ENCODE peak calls at places on chromosomes 16 and 17, in eight cellular contexts. O is foreskin keratinocyte, Q is psoas muscle, A is pancreas, W is heart right ventricle, T is right lobe of liver, Y is HepG2, I is lower lobe of right lung. K is an unnamed sample.

GRCh38 chr17:76791053-76791980 is 53.4 kb downstream of the MFSD11 start:
- ATAC-seq in T (no peak), I (no peak), A (peak; percentile 90), Q (no peak), O (peak; percentile 67), Y (no peak), W (peak; percentile 53), K (no peak)

GRCh38 chr17:39118674-39119419 is 32.6 kb downstream of the PLXDC1 start:
- ATAC-seq in W (peak; percentile 34), O (no peak), Y (no peak), Q (no peak), T (peak; percentile 46), A (no peak), I (peak; percentile 61), K (peak; percentile 16)

GRCh38 chr16:85064186-85064585 is 36.6 kb downstream of the KIAA0513 start:
- ATAC-seq in T (no peak), W (no peak), Y (no peak), Q (no peak), O (no peak), A (no peak), I (no peak), K (no peak)

GRCh38 chr17:80859004-80859941 is 132.4 kb upstream of the CHMP6 start:
- ATAC-seq in Q (peak; percentile 60), Y (no peak), O (peak; percentile 48), I (peak; percentile 55), W (peak; percentile 82), A (peak; percentile 71), T (peak; percentile 52), K (peak; percentile 68)

GRCh38 chr17:27633312-27634025 is 2.5 kb downstream of the LGALS9 start:
- ATAC-seq in Q (peak; percentile 36), Y (peak; percentile 78), T (peak; percentile 40), W (peak; percentile 59), I (peak; percentile 7), A (peak; percentile 61), O (no peak), K (peak; percentile 19)

GRCh38 chr17:51818777-51819176 is 339.7 kb downstream of the CA10 start:
- ATAC-seq in Q (no peak), Y (no peak), I (no peak), A (no peak), T (no peak), O (peak; percentile 46), W (no peak), K (no peak)

GRCh38 chr16:9797306-9797705 is 384.9 kb downstream of the GRIN2A start:
- ATAC-seq in O (peak; percentile 43), W (peak; percentile 86), Y (no peak), T (no peak), A (no peak), I (no peak), Q (peak; percentile 72), K (no peak)

GRCh38 chr17:1707107-1707506 is 3.1 kb downstream of the TLCD2 start:
- ATAC-seq in I (no peak), T (no peak), W (no peak), Q (no peak), O (no peak), Y (no peak), A (no peak), K (no peak)

GRCh38 chr17:31535581-31535981 is 144.1 kb downstream of the RAB11FIP4 start:
- ATAC-seq in T (no peak), Q (peak; percentile 12), Y (no peak), A (no peak), W (no peak), I (no peak), O (no peak), K (no peak)

GRCh38 chr17:3771140-3771539 is 29.8 kb downstream of the ITGAE start:
- ATAC-seq in Y (peak; percentile 37), W (no peak), O (no peak), Q (no peak), T (no peak), A (no peak), I (no peak), K (no peak)

GRCh38 chr17:77644181-77644972 is 314.1 kb upstream of the TNRC6C start:
- ATAC-seq in T (no peak), A (no peak), Y (peak; percentile 36), Q (peak; percentile 37), W (no peak), I (no peak), O (no peak), K (no peak)

GRCh38 chr16:15757630-15758251 is 99.1 kb downstream of the MYH11 start:
- ATAC-seq in W (no peak), I (no peak), Q (no peak), T (no peak), A (no peak), O (no peak), Y (no peak), K (peak; percentile 14)

GRCh38 chr17:12081720-12082119 is 61.0 kb downstream of the MAP2K4 start:
- ATAC-seq in W (peak; percentile 81), A (no peak), Y (no peak), I (no peak), Q (peak; percentile 46), T (peak; percentile 39), O (no peak), K (no peak)

GRCh38 chr17:51322390-51323029 is 62.2 kb downstream of the UTP18 start:
- ATAC-seq in O (peak; percentile 80), Q (no peak), T (peak; percentile 76), W (no peak), Y (peak; percentile 99), I (no peak), A (peak; percentile 87), K (no peak)

GRCh38 chr16:58883131-58883530 is 149.0 kb upstream of the GOT2 start:
- ATAC-seq in W (no peak), I (no peak), A (no peak), Y (no peak), T (no peak), Q (no peak), O (no peak), K (no peak)

GRCh38 chr16:81473561-81473960 is 29.0 kb downstream of the CMIP start:
- ATAC-seq in Y (no peak), A (no peak), T (peak; percentile 64), O (no peak), W (peak; percentile 67), Q (no peak), I (no peak), K (no peak)

GRCh38 chr16:87839542-87840461 is 29.5 kb downstream of the SLC7A5 start:
- ATAC-seq in A (no peak), T (peak; percentile 4), Q (no peak), Y (no peak), W (no peak), O (no peak), I (no peak), K (no peak)

GRCh38 chr16:84643180-84643583 is 5.1 kb upstream of the KLHL36 start:
- ATAC-seq in Q (peak; percentile 82), T (peak; percentile 90), Y (peak; percentile 38), O (peak; percentile 81), W (peak; percentile 84), I (peak; percentile 36), A (peak; percentile 41), K (peak; percentile 93)

GRCh38 chr17:48051706-48052486 is 3.7 kb downstream of the NFE2L1 start:
- ATAC-seq in Y (peak; percentile 7), T (peak; percentile 4), I (no peak), O (peak; percentile 17), W (peak; percentile 36), A (no peak), Q (no peak), K (no peak)
- TF ChIP-seq CTCF in Y (peak; percentile 16), T (no peak), I (no peak), O (no peak), W (no peak), A (no peak), Q (no peak), K (peak; percentile 22)

DNA sequence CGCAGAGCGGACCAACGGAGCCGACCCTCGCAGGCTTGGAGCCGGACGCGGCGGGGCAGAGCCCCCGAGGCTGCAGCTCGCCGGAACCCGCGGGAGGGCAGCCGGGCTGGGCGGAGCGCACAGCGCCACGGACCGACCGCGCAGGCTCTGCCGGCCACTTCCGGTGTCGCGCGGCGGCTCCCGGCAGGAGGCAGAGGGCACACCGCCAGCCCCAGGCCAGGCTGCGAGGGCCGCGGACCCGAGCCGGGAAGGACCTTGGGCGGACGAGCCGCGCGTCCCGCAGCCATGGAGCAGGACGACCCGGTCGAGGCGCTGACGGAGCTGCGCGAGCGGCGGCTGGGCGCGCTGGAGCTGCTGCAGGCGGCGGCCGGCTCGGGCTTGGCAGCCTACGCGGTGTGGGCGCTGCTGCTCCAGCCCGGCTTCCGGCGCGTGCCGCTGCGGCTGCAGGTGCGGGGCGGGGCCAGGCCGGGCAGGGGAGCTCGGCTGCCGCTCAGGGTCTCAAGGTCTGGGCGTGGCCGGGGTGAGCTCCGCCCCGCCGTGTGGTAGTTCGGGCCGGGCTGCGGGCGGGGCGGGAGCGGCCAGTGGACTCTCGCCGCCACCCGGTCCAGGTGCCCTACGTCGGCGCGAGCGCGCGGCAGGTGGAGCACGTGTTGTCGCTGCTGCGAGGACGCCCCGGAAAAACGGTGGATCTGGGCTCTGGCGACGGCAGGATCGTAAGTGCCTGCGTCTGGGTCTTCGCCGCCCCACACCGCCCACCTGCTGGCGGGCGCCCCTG is at the start of gene ANTKMT:
- ATAC-seq in I (peak; percentile 93), O (peak; percentile 76), Q (peak; percentile 85), A (peak; percentile 87), W (peak; percentile 75), Y (peak; percentile 70), T (peak; percentile 77), K (peak; percentile 88)
- TF ChIP-seq CTCF in I (peak; percentile 6), O (peak; percentile 19), Q (no peak), A (peak; percentile 7), W (no peak), Y (no peak), T (no peak), K (peak; percentile 46)

DNA sequence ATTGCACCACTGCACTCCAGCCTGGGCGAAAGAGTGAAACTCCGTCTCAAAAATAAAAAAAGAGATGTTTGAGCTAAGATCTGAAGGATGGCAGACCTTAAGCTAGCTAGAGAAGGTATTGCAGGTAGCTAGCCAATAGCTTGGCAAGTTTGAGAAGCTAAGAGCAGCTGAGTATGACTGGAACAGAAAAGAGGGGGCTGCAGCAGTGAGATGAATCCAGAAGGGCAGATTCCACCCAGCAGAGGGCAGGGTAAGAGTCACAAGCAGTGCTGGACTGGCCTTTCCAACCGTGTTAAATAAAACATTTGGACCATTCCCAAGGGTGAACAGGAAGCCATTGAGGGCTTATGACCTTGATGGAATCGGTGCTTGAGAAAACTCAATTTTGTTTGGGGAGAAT is 5.7 kb upstream of the PHAF1 start:
- ATAC-seq in O (peak; percentile 41), T (peak; percentile 88), W (peak; percentile 60), Y (peak; percentile 92), I (peak; percentile 53), Q (peak; percentile 75), A (peak; percentile 49), K (no peak)
- TF ChIP-seq CTCF in O (peak; percentile 52), T (peak; percentile 50), W (peak; percentile 25), Y (peak; percentile 85), I (peak; percentile 21), Q (peak; percentile 32), A (no peak), K (no peak)

DNA sequence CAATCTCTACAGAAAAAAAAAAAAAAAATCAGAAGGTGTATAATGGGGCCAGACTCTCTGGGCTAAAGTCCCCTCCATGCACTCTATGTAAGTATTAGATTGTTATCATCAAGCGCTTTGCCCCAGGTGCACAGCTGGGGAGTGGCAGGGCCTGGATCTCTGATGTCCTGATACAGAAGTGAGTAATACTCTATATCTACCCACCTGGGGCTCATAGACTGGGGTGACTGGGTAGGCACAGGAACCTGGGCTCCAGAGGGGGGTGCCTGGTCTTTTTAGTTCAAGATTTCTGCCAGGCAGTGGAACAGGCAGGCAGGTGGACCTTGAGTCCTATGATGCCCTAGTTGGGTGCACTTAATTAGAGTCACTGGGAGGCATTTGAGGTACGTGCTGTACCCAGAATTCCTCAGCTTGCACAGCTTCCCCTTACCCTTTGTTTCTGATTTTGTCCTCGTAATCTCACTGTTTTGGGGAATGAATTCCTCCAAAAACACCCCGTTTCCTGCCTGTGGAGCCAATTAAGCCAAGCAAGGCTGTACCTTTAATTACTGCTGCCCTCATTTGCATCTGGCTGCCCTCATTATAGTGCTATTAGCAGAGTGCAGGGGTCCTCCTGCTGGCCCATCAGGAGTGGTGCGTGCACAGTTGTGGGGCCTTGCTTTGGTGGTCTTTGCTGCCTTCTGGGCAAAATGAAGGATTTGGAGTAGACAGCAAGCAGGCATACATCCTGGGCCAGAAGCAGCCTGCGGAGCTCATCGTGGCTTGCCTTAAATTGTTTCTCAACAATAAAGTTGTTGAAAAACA is 239.0 kb downstream of the SNX29 start:
- ATAC-seq in O (peak; percentile 70), I (no peak), Y (no peak), W (peak; percentile 46), Q (no peak), A (no peak), T (no peak), K (no peak)
- TF ChIP-seq CTCF in O (peak; percentile 21), I (no peak), Y (peak; percentile 80), W (peak; percentile 27), Q (no peak), A (no peak), T (no peak), K (no peak)